ENCODE peak calls at places on chromosomes 7 and 10, in seven cellular contexts. T, O, K, P, S, M and G are unnamed samples.

GRCh38 chr10:82378146-82378545 is 503.2 kb downstream of the NRG3 start:
- DNase-seq in S (no peak), M (no peak), K (no peak), T (no peak), P (no peak), O (no peak), G (peak; percentile 75)

GRCh38 chr7:142828101-142828500 is 26.8 kb upstream of the EPHB6 start:
- DNase-seq in S (no peak), M (no peak), T (no peak), O (no peak), K (no peak), P (no peak), G (no peak)

GRCh38 chr7:116139807-116140206 is 70.5 kb upstream of the TES start:
- DNase-seq in P (no peak), K (no peak), T (no peak), S (no peak), O (no peak), M (no peak), G (peak; percentile 33)

GRCh38 chr10:62454696-62455451 is 80.7 kb downstream of the ZNF365 start:
- DNase-seq in O (peak; percentile 82), T (no peak), K (no peak), M (no peak), S (peak; percentile 59), P (no peak), G (peak; percentile 61)

GRCh38 chr10:102906507-102906906 is 11.6 kb upstream of the CNNM2 start:
- DNase-seq in S (no peak), T (no peak), O (no peak), K (no peak), P (no peak), M (no peak), G (no peak)

GRCh38 chr10:33325929-33326328 is 8.5 kb downstream of the NRP1 start:
- DNase-seq in K (peak; percentile 5), T (no peak), P (no peak), M (no peak), O (no peak), S (no peak), G (no peak)

GRCh38 chr10:60350400-60350799 is 39.3 kb downstream of the ANK3 start:
- DNase-seq in O (no peak), S (no peak), P (no peak), K (no peak), T (no peak), M (no peak), G (no peak)

GRCh38 chr10:88019753-88020152 is 156.3 kb downstream of the PTEN start:
- DNase-seq in P (no peak), T (no peak), M (no peak), O (no peak), K (no peak), S (peak; percentile 44), G (peak; percentile 56)

GRCh38 chr7:129095258-129095657 is 40.3 kb upstream of the TNPO3 start:
- DNase-seq in O (no peak), T (no peak), K (no peak), S (no peak), M (peak; percentile 38), P (peak; percentile 41), G (no peak)

GRCh38 chr10:85735997-85736396 is 630.6 kb downstream of the GRID1 start:
- DNase-seq in P (no peak), M (no peak), K (no peak), S (no peak), T (no peak), O (no peak), G (no peak)

GRCh38 chr7:21945374-21946227 is at the start of gene CDCA7L:
- DNase-seq in T (peak; percentile 37), P (peak; percentile 89), S (peak; percentile 55), K (peak; percentile 78), M (peak; percentile 63), O (peak; percentile 95), G (peak; percentile 75)

GRCh38 chr10:79303631-79304478 is 43.4 kb upstream of the PPIF start:
- DNase-seq in M (no peak), K (no peak), T (no peak), O (no peak), S (no peak), P (no peak), G (no peak)